ENCODE peak calls at places on chromosomes 11 and 22, in four cellular contexts. V, O, W and R are unnamed samples.

GRCh38 chr11:28284206-28284605 is 176.0 kb downstream of the METTL15 start:
- DNase-seq in V (no peak), W (no peak), O (no peak), R (no peak)

GRCh38 chr11:133931449-133932060 is 25.2 kb downstream of the IGSF9B start:
- DNase-seq in V (no peak), W (no peak), O (no peak), R (no peak)

GRCh38 chr22:37267128-37267587 is 15.2 kb upstream of the CYTH4 start:
- DNase-seq in V (peak), O (peak), W (peak), R (peak)

GRCh38 chr11:61108847-61109585 is 6.7 kb downstream of the CD5 start:
- DNase-seq in W (no peak), O (no peak), V (no peak), R (no peak)

GRCh38 chr11:73149105-73149504 is 7.0 kb upstream of the FCHSD2 start:
- DNase-seq in V (no peak), O (no peak), W (no peak), R (no peak)

GRCh38 chr22:23283591-23284503 is 103.5 kb downstream of the BCR start:
- DNase-seq in W (no peak), V (no peak), O (no peak), R (no peak)

GRCh38 chr11:72524711-72525110 is 90.4 kb upstream of the CLPB start:
- DNase-seq in O (no peak), V (no peak), W (peak), R (peak)

GRCh38 chr11:82811369-82811768 is 77.7 kb upstream of the FAM181B start:
- DNase-seq in W (no peak), V (no peak), O (no peak), R (no peak)

GRCh38 chr11:85663080-85663729 is 1.7 kb downstream of the CREBZF start:
- DNase-seq in W (no peak), O (no peak), V (no peak), R (no peak)

GRCh38 chr11:29432719-29433325 is 584.0 kb downstream of the KCNA4 start:
- DNase-seq in W (peak), O (peak), V (no peak), R (peak)

GRCh38 chr11:131914299-131914902 is 544.0 kb downstream of the NTM start:
- DNase-seq in O (no peak), W (peak), V (no peak), R (peak)

GRCh38 chr11:5597953-5598352 is 1.5 kb downstream of the TRIM6 start:
- DNase-seq in W (no peak), V (no peak), O (no peak), R (no peak)

GRCh38 chr11:71342951-71343827 is 90.8 kb upstream of the SHANK2 start:
- DNase-seq in V (no peak), O (peak), W (no peak), R (peak)

GRCh38 chr22:42289671-42290269 is 19.3 kb upstream of the TCF20 start:
- DNase-seq in W (no peak), O (no peak), V (no peak), R (no peak)

GRCh38 chr11:116657842-116658825 is 114.7 kb downstream of the BUD13 start:
- DNase-seq in W (peak), V (no peak), O (no peak), R (peak)

GRCh38 chr11:128492461-128492860 is 94.9 kb downstream of the ETS1 start:
- DNase-seq in O (no peak), W (peak), V (no peak), R (peak)

GRCh38 chr11:66386171-66387069 is 14.9 kb upstream of the SLC29A2 start:
- DNase-seq in V (peak), O (peak), W (peak), R (peak)

GRCh38 chr22:49203863-49204598 is 623.6 kb downstream of the BRD1 start:
- DNase-seq in O (no peak), V (no peak), W (no peak), R (no peak)

GRCh38 chr11:58829736-58830135 is 14.8 kb downstream of the GLYATL2 start:
- DNase-seq in W (peak), O (no peak), V (no peak), R (peak)

GRCh38 chr11:118526688-118527087 is 586 bp upstream of the TTC36 start:
- DNase-seq in V (no peak), W (no peak), O (no peak), R (no peak)

GRCh38 chr22:21000215-21000986 is 1.5 kb downstream of the THAP7 start:
- DNase-seq in W (no peak), O (no peak), V (no peak), R (no peak)

GRCh38 chr11:111977141-111978027 is 40.2 kb downstream of the DIXDC1 start:
- DNase-seq in O (peak), V (no peak), W (no peak), R (peak)

GRCh38 chr11:126122863-126123262 is 60.2 kb upstream of the CDON start:
- DNase-seq in W (no peak), O (no peak), V (no peak), R (no peak)

GRCh38 chr11:126888126-126888712 is 112.4 kb downstream of the KIRREL3 start:
- DNase-seq in V (no peak), W (no peak), O (no peak), R (no peak)

GRCh38 chr22:16987822-16988221 is 20.2 kb downstream of the GAB4 start:
- DNase-seq in O (no peak), W (no peak), V (no peak), R (no peak)

GRCh38 chr11:95923730-95924413 is at the start of gene MTMR2:
- DNase-seq in V (peak), O (peak), W (peak), R (peak)

GRCh38 chr11:69310934-69311766 is 17.2 kb downstream of the MYEOV start:
- DNase-seq in V (no peak), W (no peak), O (peak), R (peak)

GRCh38 chr11:93000511-93001476 is 31.3 kb downstream of the MTNR1B start:
- DNase-seq in W (peak), O (no peak), V (no peak), R (peak)

GRCh38 chr22:17358394-17358793 is 10.9 kb upstream of the CECR2 start:
- DNase-seq in V (no peak), W (no peak), O (no peak), R (no peak)

GRCh38 chr11:61602775-61603569 is 22.1 kb upstream of the SYT7 start:
- DNase-seq in O (no peak), V (no peak), W (peak), R (peak)

GRCh38 chr11:7143908-7144307 is 55.1 kb downstream of the RBMXL2 start:
- DNase-seq in W (peak), V (no peak), O (no peak), R (no peak)

GRCh38 chr11:112469376-112469775 is 208.7 kb upstream of the PLET1 start:
- DNase-seq in O (no peak), V (no peak), W (no peak), R (no peak)

GRCh38 chr11:68266121-68266891 is 5.5 kb downstream of the C11orf24 start:
- DNase-seq in O (peak), V (no peak), W (no peak), R (peak)

GRCh38 chr11:32279672-32280071 is 155.7 kb downstream of the WT1 start:
- DNase-seq in O (no peak), V (no peak), W (no peak), R (no peak)

GRCh38 chr11:12163181-12163841 is 52.9 kb downstream of the MICAL2 start:
- DNase-seq in O (no peak), V (no peak), W (peak), R (peak)

GRCh38 chr11:11605821-11606450 is 15.9 kb downstream of the GALNT18 start:
- DNase-seq in O (no peak), W (no peak), V (no peak), R (no peak)

GRCh38 chr11:68040121-68040956 is 1.5 kb downstream of the TCIRG1 start:
- DNase-seq in V (peak), W (peak), O (peak), R (peak)

GRCh38 chr22:44710474-44711235 is 8.7 kb downstream of the PRR5 start:
- DNase-seq in W (no peak), O (peak), V (peak), R (no peak)

GRCh38 chr22:36369922-36370781 is 17.6 kb downstream of the MYH9 start:
- DNase-seq in W (peak), O (no peak), V (no peak), R (no peak)